ENCODE peak calls at places on chromosomes 4 and X, in ten cellular contexts. F is IMR-90; D is SJSA1; L is aorta; V is Panc1; R is colonic mucosa; W is lung; N is ascending aorta; Z is CD8-positive, alpha-beta memory T cell; U is PC-3. Y is an unnamed sample.

GRCh38 chr4:162510937-162511336 is 347.1 kb upstream of the FSTL5 start:
- DNase-seq in F (no peak), D (no peak), L (no peak), V (no peak), R (no peak), W (no peak), N (no peak), Z (no peak), U (no peak), Y (no peak)

GRCh38 chrX:84099120-84099519 is 88.9 kb downstream of the RPS6KA6 start:
- DNase-seq in F (no peak), D (no peak), L (no peak), V (no peak), R (no peak), W (no peak), N (no peak), Z (no peak), U (no peak), Y (no peak)

GRCh38 chrX:45824471-45824870 is 623.8 kb upstream of the DIPK2B start:
- DNase-seq in F (peak; percentile 96), D (peak; percentile 82), L (peak; percentile 63), V (peak; percentile 84), R (no peak), W (no peak), N (peak; percentile 85), Z (no peak), U (peak; percentile 96), Y (no peak)

GRCh38 chr4:3660086-3660927 is 105.9 kb upstream of the ADRA2C start:
- DNase-seq in F (peak; percentile 5), D (no peak), L (no peak), V (no peak), R (no peak), W (no peak), N (no peak), Z (no peak), U (no peak), Y (no peak)

GRCh38 chrX:45358417-45358816 is 157.7 kb upstream of the DIPK2B start:
- DNase-seq in F (no peak), D (no peak), L (no peak), V (no peak), R (no peak), W (no peak), N (no peak), Z (no peak), U (no peak), Y (no peak)

GRCh38 chr4:96787766-96788165 is 947.9 kb downstream of the PDHA2 start:
- DNase-seq in F (no peak), D (no peak), L (no peak), V (no peak), R (no peak), W (no peak), N (no peak), Z (no peak), U (no peak), Y (no peak)

GRCh38 chrX:19535481-19535880 is 20.2 kb upstream of the MAP3K15 start:
- DNase-seq in F (peak; percentile 24), D (no peak), L (no peak), V (no peak), R (no peak), W (no peak), N (no peak), Z (no peak), U (peak; percentile 43), Y (no peak)

GRCh38 chr4:53885668-53886067 is 178.7 kb downstream of the CHIC2 start:
- DNase-seq in F (no peak), D (no peak), L (peak; percentile 69), V (no peak), R (no peak), W (no peak), N (peak; percentile 67), Z (no peak), U (no peak), Y (no peak)

GRCh38 chr4:81081156-81081555 is 50.6 kb downstream of the BMP3 start:
- DNase-seq in F (no peak), D (no peak), L (no peak), V (no peak), R (no peak), W (no peak), N (no peak), Z (no peak), U (no peak), Y (no peak)

GRCh38 chrX:46994096-46994495 is 81.9 kb downstream of the JADE3 start:
- DNase-seq in F (peak; percentile 0), D (no peak), L (no peak), V (no peak), R (no peak), W (no peak), N (no peak), Z (no peak), U (no peak), Y (no peak)

GRCh38 chrX:120023259-120023658 is 54.2 kb downstream of the RHOXF2B start:
- DNase-seq in F (no peak), D (no peak), L (no peak), V (no peak), R (no peak), W (no peak), N (no peak), Z (no peak), U (no peak), Y (no peak)

GRCh38 chr4:25951390-25951952 is 37.5 kb downstream of the SMIM20 start:
- DNase-seq in F (no peak), D (no peak), L (no peak), V (no peak), R (no peak), W (no peak), N (no peak), Z (no peak), U (no peak), Y (no peak)

GRCh38 chrX:155997436-155997835 is at the start of gene IL9R:
- DNase-seq in F (no peak), D (no peak), L (no peak), V (no peak), R (no peak), W (no peak), N (peak; percentile 40), Z (peak; percentile 20), U (no peak), Y (no peak)

GRCh38 chr4:85725727-85726170 is 250.8 kb downstream of the ARHGAP24 start:
- DNase-seq in F (no peak), D (no peak), L (peak; percentile 53), V (no peak), R (no peak), W (peak; percentile 38), N (peak; percentile 72), Z (no peak), U (no peak), Y (peak; percentile 69)

DNA sequence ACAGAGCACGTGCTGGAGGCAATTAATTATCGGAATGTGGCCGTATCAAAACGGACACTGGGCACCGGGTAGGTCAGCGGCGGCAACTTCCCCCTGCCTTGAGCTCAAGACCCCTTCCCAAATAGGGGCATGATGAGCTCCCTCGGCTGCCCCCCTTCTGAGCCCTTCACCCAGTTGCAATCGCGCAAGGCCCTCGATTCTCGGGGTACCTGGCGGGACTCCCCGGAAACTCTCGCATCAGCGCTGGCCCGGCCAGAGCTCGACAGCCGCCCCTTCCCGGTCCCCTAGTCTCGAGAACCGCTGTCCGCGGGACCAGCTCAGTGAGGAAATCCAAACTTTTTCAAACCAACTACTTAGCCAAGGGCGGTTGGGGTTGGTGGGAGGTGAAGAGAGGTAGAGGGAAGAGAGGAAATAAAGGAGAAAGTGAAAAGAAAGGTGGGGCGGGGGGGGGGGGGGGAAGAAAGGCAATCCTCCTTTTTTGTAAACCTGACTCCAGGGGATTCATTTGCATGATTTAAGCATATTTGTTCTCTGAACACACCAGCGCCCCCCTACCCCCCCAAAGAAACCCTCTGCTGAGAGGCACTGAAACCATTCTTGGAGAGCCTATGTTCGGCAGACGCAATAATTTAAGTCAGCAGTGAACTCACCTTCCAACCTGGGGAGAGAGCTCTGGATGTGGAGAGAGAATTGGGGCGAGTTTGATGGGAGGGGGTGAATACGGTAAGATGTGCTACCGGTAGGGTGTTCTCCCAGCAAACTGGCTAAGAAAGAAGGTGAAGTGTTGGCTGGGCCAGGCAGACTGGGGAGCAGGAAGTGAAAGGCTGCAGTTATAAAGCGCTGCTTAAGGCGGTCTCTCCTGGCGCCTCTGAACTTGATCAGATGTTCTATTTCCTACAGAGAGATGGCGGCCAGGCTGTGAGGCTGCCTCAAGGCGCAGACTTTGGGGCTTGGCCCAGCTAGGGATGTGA is 2.0 kb upstream of the ZIC3 start:
- DNase-seq in F (no peak), D (no peak), L (no peak), V (no peak), R (no peak), W (no peak), N (no peak), Z (no peak), U (no peak), Y (no peak)
- H3K27me3 ChIP-seq in F (peaks cover 27% of the 10 kb centered on the region), D (peaks cover 24% of the 10 kb centered on the region), L (peaks cover 3% of the 10 kb centered on the region), V (no peaks in the 10 kb centered on the region), R (peaks cover 49% of the 10 kb centered on the region), W (peaks cover 11% of the 10 kb centered on the region), N (no peaks in the 10 kb centered on the region), Z (no peaks in the 10 kb centered on the region), U (peaks cover 47% of the 10 kb centered on the region), Y (peaks cover 27% of the 10 kb centered on the region)

DNA sequence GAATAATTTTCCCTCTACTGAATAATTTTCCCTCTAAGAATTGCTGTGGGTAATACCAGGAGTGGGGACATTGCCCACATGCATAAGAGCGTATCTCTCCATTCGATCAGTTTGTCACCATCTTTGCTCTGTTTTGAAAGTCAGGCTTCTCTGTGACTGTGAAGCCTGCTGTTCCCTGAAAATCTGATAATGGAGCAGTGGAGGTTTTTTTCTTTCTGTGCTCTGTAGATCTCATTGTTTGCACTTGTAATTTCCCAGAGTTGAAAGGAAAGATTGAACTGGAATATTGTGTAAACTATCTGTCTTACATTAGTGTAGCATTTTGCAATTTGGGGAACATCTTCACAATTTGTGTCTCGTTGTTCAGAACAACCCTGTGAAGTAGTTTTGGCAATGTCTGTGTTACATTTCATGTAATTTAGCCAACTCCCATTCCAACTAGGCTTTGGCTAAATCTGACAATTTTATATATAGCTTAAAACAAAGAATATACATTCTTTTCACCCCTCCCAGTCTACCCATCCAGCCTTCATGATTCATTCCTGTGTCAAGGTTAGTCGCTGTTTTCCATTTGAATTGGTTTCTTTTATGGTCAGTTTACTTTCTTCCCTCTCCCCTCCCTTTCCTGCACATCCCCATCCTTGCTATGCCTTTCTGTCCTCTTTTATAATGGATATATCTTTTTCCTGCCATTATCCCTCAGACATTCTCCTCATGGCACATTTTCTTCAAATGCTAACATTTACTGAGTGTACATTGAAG is 4.5 kb downstream of the ZXDB start:
- DNase-seq in F (no peak), D (no peak), L (no peak), V (no peak), R (no peak), W (no peak), N (no peak), Z (no peak), U (peak; percentile 63), Y (no peak)
- H3K4me3 ChIP-seq in F (peak overlapping the region; percentile 10), D (no peak overlapping the region), L (no peak overlapping the region), V (peak overlapping the region; percentile 25), R (no peak overlapping the region), W (no peak overlapping the region), N (peak overlapping the region; percentile 11), Z (no peak overlapping the region), U (peak overlapping the region; percentile 69), Y (peak overlapping the region; percentile 23)

GRCh38 chr4:176188654-176189053 is 6.7 kb downstream of the SPATA4 start:
- DNase-seq in F (no peak), D (no peak), L (no peak), V (no peak), R (no peak), W (no peak), N (no peak), Z (no peak), U (no peak), Y (no peak)
- H3K4me1 ChIP-seq in F (peaks cover 17% of the 10 kb centered on the region), D (peaks cover 15% of the 10 kb centered on the region), L (peaks cover 6% of the 10 kb centered on the region), V (no peaks in the 10 kb centered on the region), R (no peaks in the 10 kb centered on the region), W (no peaks in the 10 kb centered on the region), N (no peaks in the 10 kb centered on the region), Z (no peaks in the 10 kb centered on the region), U (peaks cover 24% of the 10 kb centered on the region), Y (no peaks in the 10 kb centered on the region)

GRCh38 chr4:34723606-34724005 is 1520.7 kb downstream of the ARAP2 start:
- DNase-seq in F (no peak), D (no peak), L (no peak), V (no peak), R (no peak), W (no peak), N (no peak), Z (no peak), U (no peak), Y (no peak)
- H3K27me3 ChIP-seq in F (no peaks in the 10 kb centered on the region), D (no peaks in the 10 kb centered on the region), L (no peaks in the 10 kb centered on the region), V (no peaks in the 10 kb centered on the region), R (no peaks in the 10 kb centered on the region), W (no peaks in the 10 kb centered on the region), N (no peaks in the 10 kb centered on the region), Z (no peaks in the 10 kb centered on the region), U (no peaks in the 10 kb centered on the region), Y (no peaks in the 10 kb centered on the region)